ENCODE peak calls at places on chromosome 4, in nine cellular contexts. K is left ventricle myocardium superior; T is frontal cortex; C is activated naive CD4-positive, alpha-beta T cell treated with anti-CD3 and anti-CD28 coated beads, Interleukin-2, amount 50 U/mL, for 72 hours; A is glutamatergic neuron; V is LoVo; P is mucosa of descending colon; R is psoas muscle; J is sciatic nerve. S is an unnamed sample.

GRCh38 chr4:37836838-37837413 is 10.4 kb downstream of the PGM2 start:
- DNase-seq in A (no peak), J (no peak), R (no peak), C (no peak), K (no peak), V (no peak), P (no peak), T (no peak), S (no peak)

GRCh38 chr4:80990851-80991250 is 39.7 kb upstream of the BMP3 start:
- DNase-seq in K (no peak), C (no peak), V (no peak), R (no peak), T (no peak), J (no peak), P (no peak), A (peak), S (no peak)

GRCh38 chr4:7146764-7147071 is 45.6 kb upstream of the SORCS2 start:
- DNase-seq in C (no peak), T (no peak), A (no peak), P (no peak), R (no peak), V (no peak), K (no peak), J (no peak), S (no peak)

GRCh38 chr4:153788419-153789276 is at the start of gene SFRP2:
- DNase-seq in K (no peak), R (peak), V (no peak), C (no peak), A (peak), P (peak), T (peak), J (peak), S (peak)

GRCh38 chr4:84780719-84781118 is 185.8 kb downstream of the WDFY3 start:
- DNase-seq in A (no peak), T (no peak), K (no peak), P (no peak), J (no peak), C (no peak), R (no peak), V (no peak), S (no peak)

GRCh38 chr4:176380352-176381157 is 60.8 kb downstream of the SPCS3 start:
- DNase-seq in T (no peak), J (no peak), C (no peak), P (no peak), K (no peak), R (no peak), A (no peak), V (peak), S (no peak)

GRCh38 chr4:22720091-22720490 is 27.4 kb downstream of the GBA3 start:
- DNase-seq in C (no peak), J (no peak), T (no peak), R (no peak), P (no peak), V (no peak), A (no peak), K (no peak), S (no peak)

GRCh38 chr4:78768447-78769177 is 7.5 kb upstream of the BMP2K start:
- DNase-seq in A (no peak), V (no peak), P (peak), J (no peak), K (no peak), T (no peak), C (no peak), R (no peak), S (no peak)

GRCh38 chr4:15234585-15235126 is 193.2 kb upstream of the C1QTNF7 start:
- DNase-seq in K (no peak), A (no peak), C (no peak), V (peak), R (no peak), P (no peak), J (no peak), T (no peak), S (no peak)

GRCh38 chr4:101806914-101807313 is 16.4 kb downstream of the BANK1 start:
- DNase-seq in T (no peak), K (no peak), P (no peak), C (no peak), A (no peak), J (no peak), V (no peak), R (no peak), S (peak)

GRCh38 chr4:174012135-174012923 is 271.1 kb downstream of the FBXO8 start:
- DNase-seq in C (no peak), J (no peak), P (no peak), R (no peak), A (no peak), T (no peak), K (no peak), V (no peak), S (no peak)

GRCh38 chr4:158586881-158587280 is 65.2 kb downstream of the RXFP1 start:
- DNase-seq in V (no peak), K (no peak), C (no peak), A (no peak), J (no peak), R (no peak), P (no peak), T (no peak), S (no peak)

GRCh38 chr4:85783483-85783882 is 308.5 kb downstream of the ARHGAP24 start:
- DNase-seq in J (no peak), P (no peak), V (no peak), A (no peak), C (no peak), R (no peak), K (no peak), T (no peak), S (no peak)

GRCh38 chr4:138053601-138054322 is 188.4 kb downstream of the SLC7A11 start:
- DNase-seq in V (no peak), R (no peak), J (no peak), A (no peak), K (no peak), T (peak), P (no peak), C (no peak), S (no peak)

GRCh38 chr4:15836362-15836761 is 58.2 kb downstream of the CD38 start:
- DNase-seq in A (no peak), P (no peak), K (no peak), T (no peak), J (no peak), V (peak), R (no peak), C (no peak), S (no peak)

GRCh38 chr4:47615385-47615784 is 130.3 kb downstream of the ATP10D start:
- DNase-seq in V (no peak), A (no peak), J (no peak), T (no peak), P (no peak), R (no peak), C (no peak), K (no peak), S (no peak)

GRCh38 chr4:151202851-151203455 is 74.0 kb upstream of the PRSS48 start:
- DNase-seq in T (no peak), K (peak), C (no peak), J (no peak), R (no peak), A (no peak), V (no peak), P (no peak), S (no peak)

GRCh38 chr4:59612235-59612634 is 1587.9 kb upstream of the ADGRL3 start:
- DNase-seq in K (no peak), J (no peak), P (no peak), R (no peak), V (no peak), T (no peak), C (no peak), A (no peak), S (no peak)

GRCh38 chr4:55125763-55126541 is 557 bp upstream of the KDR start:
- DNase-seq in V (no peak), A (peak), R (peak), K (peak), C (no peak), J (no peak), P (no peak), T (no peak), S (no peak)

GRCh38 chr4:86594559-86595425 is 677 bp downstream of the PTPN13 start:
- DNase-seq in T (peak), V (peak), A (peak), R (peak), P (no peak), J (peak), C (peak), K (peak), S (peak)

GRCh38 chr4:6663596-6664393 is 23.3 kb downstream of the MRFAP1 start:
- DNase-seq in A (no peak), R (no peak), T (no peak), J (no peak), C (no peak), V (no peak), K (no peak), P (no peak), S (no peak)

GRCh38 chr4:132001542-132001941 is 1147.6 kb upstream of the PCDH10 start:
- DNase-seq in T (no peak), P (no peak), J (no peak), C (no peak), V (peak), A (no peak), K (no peak), R (no peak), S (no peak)

GRCh38 chr4:184616633-184617471 is 32.4 kb downstream of the CASP3 start:
- DNase-seq in K (no peak), V (no peak), R (no peak), T (no peak), A (no peak), P (no peak), J (no peak), C (no peak), S (peak)